ENCODE peak calls at places on chromosomes 6 and 20, in ten cellular contexts. X, W, V, L, F, I, J, G, P and A are unnamed samples.

GRCh38 chr6:76790045-76790796 is 673.1 kb downstream of the HTR1B start:
- DNase-seq in L (no peak), X (no peak), P (no peak), I (no peak), V (no peak), W (no peak), G (no peak), J (no peak), F (no peak), A (no peak)

GRCh38 chr20:63538204-63539091 is 1.3 kb upstream of the PTK6 start:
- DNase-seq in I (peak; percentile 95), X (no peak), P (no peak), G (peak; percentile 88), L (no peak), W (no peak), J (no peak), V (no peak), F (no peak), A (no peak)

GRCh38 chr20:43409041-43409913 is 48.4 kb upstream of the SRSF6 start:
- DNase-seq in P (no peak), L (peak; percentile 3), F (no peak), J (no peak), G (no peak), I (no peak), W (peak; percentile 36), X (no peak), V (peak; percentile 79), A (no peak)

GRCh38 chr6:155328539-155329459 is 14.5 kb upstream of the TFB1M start:
- DNase-seq in G (no peak), J (no peak), W (no peak), P (no peak), V (peak; percentile 62), L (no peak), F (no peak), X (no peak), I (no peak), A (no peak)

GRCh38 chr6:113825776-113826175 is 31.4 kb upstream of the MARCKS start:
- DNase-seq in W (peak; percentile 57), J (peak; percentile 87), V (no peak), X (no peak), L (peak; percentile 68), G (no peak), P (peak; percentile 71), I (no peak), F (no peak), A (peak; percentile 91)

GRCh38 chr6:26240981-26241770 is 123.8 kb upstream of the BTN3A2 start:
- DNase-seq in I (no peak), V (peak; percentile 80), F (no peak), J (no peak), L (no peak), G (no peak), W (peak; percentile 78), P (no peak), X (peak; percentile 69), A (no peak)

GRCh38 chr20:6685181-6685582 is 82.3 kb upstream of the BMP2 start:
- DNase-seq in V (no peak), G (no peak), L (no peak), P (no peak), W (peak; percentile 54), J (no peak), F (no peak), X (no peak), I (no peak), A (no peak)

GRCh38 chr20:48236001-48236400 is 450.7 kb upstream of the SULF2 start:
- DNase-seq in I (no peak), J (no peak), X (no peak), L (no peak), W (no peak), F (no peak), V (no peak), P (no peak), G (peak; percentile 42), A (no peak)

GRCh38 chr6:70241031-70241430 is 61.9 kb downstream of the COL9A1 start:
- DNase-seq in X (no peak), J (no peak), G (no peak), V (no peak), L (no peak), W (no peak), F (no peak), P (no peak), I (no peak), A (no peak)

GRCh38 chr20:38162149-38162548 is 2.9 kb downstream of the TGM2 start:
- DNase-seq in G (no peak), L (no peak), W (no peak), V (no peak), P (no peak), X (no peak), J (no peak), F (no peak), I (no peak), A (no peak)
- H3K4me3 ChIP-seq in G (no peak overlapping the region), L (no peak overlapping the region), W (no peak overlapping the region), V (no peak overlapping the region), P (no peak overlapping the region), X (no peak overlapping the region), J (no peak overlapping the region), F (no peak overlapping the region), I (peak overlapping the region; percentile 62), A (peak overlapping the region; percentile 77)

GRCh38 chr20:3784226-3784853 is 2.2 kb downstream of the CENPB start:
- DNase-seq in V (no peak), X (no peak), P (no peak), G (no peak), L (no peak), W (no peak), F (no peak), J (peak; percentile 67), I (no peak), A (no peak)
- H3K4me3 ChIP-seq in V (no peak overlapping the region), X (no peak overlapping the region), P (no peak overlapping the region), G (no peak overlapping the region), L (no peak overlapping the region), W (peak overlapping the region; percentile 17), F (no peak overlapping the region), J (no peak overlapping the region), I (peak overlapping the region; percentile 86), A (peak overlapping the region; percentile 79)

DNA sequence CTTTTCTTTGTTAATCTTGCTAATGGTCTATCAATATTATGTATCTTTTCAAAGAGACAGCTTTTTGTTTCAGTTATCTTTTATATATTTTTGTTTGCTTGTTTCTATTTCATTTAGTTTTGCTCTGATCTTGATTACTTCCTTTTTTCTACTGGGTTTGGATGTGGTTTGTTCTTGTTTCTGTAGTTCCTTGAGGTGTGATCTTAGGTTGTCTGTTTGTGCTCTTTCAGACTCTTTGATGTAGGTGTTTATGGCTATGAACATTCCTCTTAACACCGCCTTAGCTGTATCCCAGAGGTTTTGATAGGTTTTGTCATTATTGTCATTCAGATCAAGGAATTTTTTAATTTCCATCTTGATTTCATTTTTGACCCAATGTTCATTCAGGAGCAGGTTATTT is 26.8 kb upstream of the TNFAIP3 start:
- DNase-seq in J (no peak), L (no peak), V (no peak), I (no peak), G (no peak), X (no peak), P (no peak), W (no peak), F (no peak), A (no peak)
- H3K4me3 ChIP-seq in J (no peak overlapping the region), L (no peak overlapping the region), V (no peak overlapping the region), I (no peak overlapping the region), G (no peak overlapping the region), X (no peak overlapping the region), P (no peak overlapping the region), W (no peak overlapping the region), F (no peak overlapping the region), A (no peak overlapping the region)

GRCh38 chr6:53310751-53311585 is 37.8 kb downstream of the ELOVL5 start:
- DNase-seq in J (no peak), P (no peak), G (no peak), V (no peak), L (no peak), F (no peak), I (no peak), X (no peak), W (no peak), A (no peak)
- H3K4me3 ChIP-seq in J (no peak overlapping the region), P (no peak overlapping the region), G (no peak overlapping the region), V (no peak overlapping the region), L (no peak overlapping the region), F (no peak overlapping the region), I (no peak overlapping the region), X (no peak overlapping the region), W (no peak overlapping the region), A (no peak overlapping the region)

GRCh38 chr20:654427-654770 is 1.4 kb upstream of the SRXN1 start:
- DNase-seq in P (no peak), I (no peak), G (no peak), V (no peak), X (no peak), W (no peak), J (no peak), F (no peak), L (no peak), A (no peak)
- H3K4me3 ChIP-seq in P (no peak overlapping the region), I (no peak overlapping the region), G (no peak overlapping the region), V (no peak overlapping the region), X (no peak overlapping the region), W (no peak overlapping the region), J (no peak overlapping the region), F (no peak overlapping the region), L (no peak overlapping the region), A (peak overlapping the region; percentile 85)

GRCh38 chr6:30732237-30732943 is 10.1 kb downstream of the FLOT1 start:
- DNase-seq in L (no peak), X (no peak), W (no peak), J (no peak), F (no peak), G (no peak), I (no peak), V (no peak), P (no peak), A (no peak)

GRCh38 chr6:30727920-30728605 is 7.9 kb downstream of the TUBB start:
- DNase-seq in I (no peak), V (peak; percentile 78), L (no peak), F (no peak), W (no peak), J (no peak), P (no peak), X (no peak), G (no peak), A (no peak)

GRCh38 chr6:30726506-30727413 is 6.6 kb downstream of the TUBB start:
- DNase-seq in X (no peak), J (no peak), L (no peak), W (no peak), V (peak; percentile 93), G (no peak), P (no peak), F (no peak), I (no peak), A (no peak)

GRCh38 chr6:30725713-30726505 is 5.8 kb downstream of the TUBB start:
- DNase-seq in V (peak; percentile 77), J (no peak), F (no peak), W (no peak), P (no peak), G (no peak), X (no peak), I (no peak), L (no peak), A (no peak)

GRCh38 chr6:30730611-30731435 is 10.7 kb downstream of the TUBB start:
- DNase-seq in J (peak; percentile 82), G (peak; percentile 87), W (no peak), P (peak; percentile 31), X (peak; percentile 87), L (no peak), I (no peak), F (no peak), V (peak; percentile 85), A (peak; percentile 80)
- H3K4me3 ChIP-seq in J (no peak overlapping the region), G (no peak overlapping the region), W (no peak overlapping the region), P (no peak overlapping the region), X (no peak overlapping the region), L (no peak overlapping the region), I (no peak overlapping the region), F (no peak overlapping the region), V (no peak overlapping the region), A (no peak overlapping the region)